ENCODE peak calls at places on chromosome 6, in eight cellular contexts. One of them, this sample, is unnamed.

GRCh38 chr6:17278289-17279061 is 2.7 kb upstream of the RBM24 start:
- DNase-seq in stimulated activated CD8-positive, alpha-beta memory T cell treated with anti-CD3 and anti-CD28 coated beads, Interleukin-4, amount 100 ng/mL, for 48 hours: no peak
- DNase-seq in stimulated activated CD4-positive, alpha-beta T cell treated with anti-CD3 and anti-CD28 coated beads, Interleukin-1b, Interleukin-23, amount 100 ng/mL, for 24 hours: no peak
- DNase-seq in HCT116: no peak
- DNase-seq in posterior cingulate gyrus: no peak
- DNase-seq in SK-N-DZ: no peak
- DNase-seq in heart left ventricle: no peak
- DNase-seq in GF-D8: no peak
- DNase-seq in this sample: no peak

GRCh38 chr6:72554761-72555221 is 67.1 kb upstream of the KCNQ5 start:
- DNase-seq in HCT116: no peak
- DNase-seq in SK-N-DZ: no peak
- DNase-seq in posterior cingulate gyrus: no peak
- DNase-seq in stimulated activated CD4-positive, alpha-beta T cell treated with anti-CD3 and anti-CD28 coated beads, Interleukin-1b, Interleukin-23, amount 100 ng/mL, for 24 hours: no peak
- DNase-seq in heart left ventricle: no peak
- DNase-seq in GF-D8: no peak
- DNase-seq in stimulated activated CD8-positive, alpha-beta memory T cell treated with anti-CD3 and anti-CD28 coated beads, Interleukin-4, amount 100 ng/mL, for 48 hours: no peak
- DNase-seq in this sample: no peak

GRCh38 chr6:42392871-42393270 is 58.9 kb downstream of the TRERF1 start:
- DNase-seq in heart left ventricle: no peak
- DNase-seq in SK-N-DZ: no peak
- DNase-seq in posterior cingulate gyrus: no peak
- DNase-seq in GF-D8: no peak
- DNase-seq in stimulated activated CD4-positive, alpha-beta T cell treated with anti-CD3 and anti-CD28 coated beads, Interleukin-1b, Interleukin-23, amount 100 ng/mL, for 24 hours: no peak
- DNase-seq in stimulated activated CD8-positive, alpha-beta memory T cell treated with anti-CD3 and anti-CD28 coated beads, Interleukin-4, amount 100 ng/mL, for 48 hours: peak; percentile 21
- DNase-seq in HCT116: no peak
- DNase-seq in this sample: no peak

GRCh38 chr6:33693186-33694158 is 18.0 kb downstream of the UQCC2 start:
- DNase-seq in posterior cingulate gyrus: peak; percentile 25
- DNase-seq in stimulated activated CD8-positive, alpha-beta memory T cell treated with anti-CD3 and anti-CD28 coated beads, Interleukin-4, amount 100 ng/mL, for 48 hours: no peak
- DNase-seq in SK-N-DZ: no peak
- DNase-seq in GF-D8: no peak
- DNase-seq in HCT116: no peak
- DNase-seq in heart left ventricle: peak; percentile 45
- DNase-seq in stimulated activated CD4-positive, alpha-beta T cell treated with anti-CD3 and anti-CD28 coated beads, Interleukin-1b, Interleukin-23, amount 100 ng/mL, for 24 hours: no peak
- DNase-seq in this sample: no peak

GRCh38 chr6:74578339-74578738 is 627.5 kb downstream of the COL12A1 start:
- DNase-seq in HCT116: no peak
- DNase-seq in SK-N-DZ: no peak
- DNase-seq in stimulated activated CD4-positive, alpha-beta T cell treated with anti-CD3 and anti-CD28 coated beads, Interleukin-1b, Interleukin-23, amount 100 ng/mL, for 24 hours: no peak
- DNase-seq in GF-D8: no peak
- DNase-seq in heart left ventricle: no peak
- DNase-seq in stimulated activated CD8-positive, alpha-beta memory T cell treated with anti-CD3 and anti-CD28 coated beads, Interleukin-4, amount 100 ng/mL, for 48 hours: no peak
- DNase-seq in posterior cingulate gyrus: no peak
- DNase-seq in this sample: no peak

GRCh38 chr6:47131773-47132172 is 89.6 kb upstream of the ADGRF1 start:
- DNase-seq in SK-N-DZ: no peak
- DNase-seq in stimulated activated CD8-positive, alpha-beta memory T cell treated with anti-CD3 and anti-CD28 coated beads, Interleukin-4, amount 100 ng/mL, for 48 hours: no peak
- DNase-seq in posterior cingulate gyrus: no peak
- DNase-seq in HCT116: no peak
- DNase-seq in heart left ventricle: no peak
- DNase-seq in GF-D8: no peak
- DNase-seq in stimulated activated CD4-positive, alpha-beta T cell treated with anti-CD3 and anti-CD28 coated beads, Interleukin-1b, Interleukin-23, amount 100 ng/mL, for 24 hours: no peak
- DNase-seq in this sample: no peak

GRCh38 chr6:43868467-43868866 is 98.5 kb downstream of the VEGFA start:
- DNase-seq in HCT116: no peak
- DNase-seq in posterior cingulate gyrus: no peak
- DNase-seq in heart left ventricle: no peak
- DNase-seq in SK-N-DZ: no peak
- DNase-seq in stimulated activated CD8-positive, alpha-beta memory T cell treated with anti-CD3 and anti-CD28 coated beads, Interleukin-4, amount 100 ng/mL, for 48 hours: no peak
- DNase-seq in stimulated activated CD4-positive, alpha-beta T cell treated with anti-CD3 and anti-CD28 coated beads, Interleukin-1b, Interleukin-23, amount 100 ng/mL, for 24 hours: no peak
- DNase-seq in GF-D8: no peak
- DNase-seq in this sample: no peak

GRCh38 chr6:169045486-169045885 is 208.2 kb downstream of the THBS2 start:
- DNase-seq in heart left ventricle: no peak
- DNase-seq in stimulated activated CD4-positive, alpha-beta T cell treated with anti-CD3 and anti-CD28 coated beads, Interleukin-1b, Interleukin-23, amount 100 ng/mL, for 24 hours: no peak
- DNase-seq in SK-N-DZ: no peak
- DNase-seq in GF-D8: no peak
- DNase-seq in stimulated activated CD8-positive, alpha-beta memory T cell treated with anti-CD3 and anti-CD28 coated beads, Interleukin-4, amount 100 ng/mL, for 48 hours: no peak
- DNase-seq in HCT116: no peak
- DNase-seq in posterior cingulate gyrus: peak; percentile 24
- DNase-seq in this sample: no peak

GRCh38 chr6:99761701-99762100 is 155.1 kb downstream of the PRDM13 start:
- DNase-seq in stimulated activated CD4-positive, alpha-beta T cell treated with anti-CD3 and anti-CD28 coated beads, Interleukin-1b, Interleukin-23, amount 100 ng/mL, for 24 hours: no peak
- DNase-seq in HCT116: no peak
- DNase-seq in GF-D8: no peak
- DNase-seq in posterior cingulate gyrus: no peak
- DNase-seq in stimulated activated CD8-positive, alpha-beta memory T cell treated with anti-CD3 and anti-CD28 coated beads, Interleukin-4, amount 100 ng/mL, for 48 hours: no peak
- DNase-seq in SK-N-DZ: no peak
- DNase-seq in heart left ventricle: no peak
- DNase-seq in this sample: no peak

GRCh38 chr6:107079429-107079828 is 35.9 kb downstream of the BEND3 start:
- DNase-seq in SK-N-DZ: no peak
- DNase-seq in heart left ventricle: no peak
- DNase-seq in GF-D8: no peak
- DNase-seq in stimulated activated CD4-positive, alpha-beta T cell treated with anti-CD3 and anti-CD28 coated beads, Interleukin-1b, Interleukin-23, amount 100 ng/mL, for 24 hours: no peak
- DNase-seq in posterior cingulate gyrus: no peak
- DNase-seq in stimulated activated CD8-positive, alpha-beta memory T cell treated with anti-CD3 and anti-CD28 coated beads, Interleukin-4, amount 100 ng/mL, for 48 hours: no peak
- DNase-seq in HCT116: peak; percentile 18
- DNase-seq in this sample: no peak

GRCh38 chr6:6390849-6391602 is 70.6 kb upstream of the F13A1 start:
- DNase-seq in heart left ventricle: no peak
- DNase-seq in stimulated activated CD4-positive, alpha-beta T cell treated with anti-CD3 and anti-CD28 coated beads, Interleukin-1b, Interleukin-23, amount 100 ng/mL, for 24 hours: no peak
- DNase-seq in SK-N-DZ: no peak
- DNase-seq in stimulated activated CD8-positive, alpha-beta memory T cell treated with anti-CD3 and anti-CD28 coated beads, Interleukin-4, amount 100 ng/mL, for 48 hours: no peak
- DNase-seq in HCT116: no peak
- DNase-seq in GF-D8: no peak
- DNase-seq in posterior cingulate gyrus: peak; percentile 52
- DNase-seq in this sample: no peak

GRCh38 chr6:53710788-53711187 is 45.2 kb upstream of the KLHL31 start:
- DNase-seq in posterior cingulate gyrus: no peak
- DNase-seq in stimulated activated CD4-positive, alpha-beta T cell treated with anti-CD3 and anti-CD28 coated beads, Interleukin-1b, Interleukin-23, amount 100 ng/mL, for 24 hours: no peak
- DNase-seq in SK-N-DZ: no peak
- DNase-seq in GF-D8: no peak
- DNase-seq in heart left ventricle: no peak
- DNase-seq in stimulated activated CD8-positive, alpha-beta memory T cell treated with anti-CD3 and anti-CD28 coated beads, Interleukin-4, amount 100 ng/mL, for 48 hours: no peak
- DNase-seq in HCT116: no peak
- DNase-seq in this sample: no peak

GRCh38 chr6:160071805-160072687 is 49.6 kb upstream of the SLC22A1 start:
- DNase-seq in stimulated activated CD8-positive, alpha-beta memory T cell treated with anti-CD3 and anti-CD28 coated beads, Interleukin-4, amount 100 ng/mL, for 48 hours: no peak
- DNase-seq in stimulated activated CD4-positive, alpha-beta T cell treated with anti-CD3 and anti-CD28 coated beads, Interleukin-1b, Interleukin-23, amount 100 ng/mL, for 24 hours: no peak
- DNase-seq in HCT116: no peak
- DNase-seq in heart left ventricle: no peak
- DNase-seq in SK-N-DZ: no peak
- DNase-seq in posterior cingulate gyrus: no peak
- DNase-seq in GF-D8: no peak
- DNase-seq in this sample: no peak

GRCh38 chr6:44627091-44627878 is 239.8 kb downstream of the CDC5L start:
- DNase-seq in stimulated activated CD8-positive, alpha-beta memory T cell treated with anti-CD3 and anti-CD28 coated beads, Interleukin-4, amount 100 ng/mL, for 48 hours: no peak
- DNase-seq in HCT116: no peak
- DNase-seq in heart left ventricle: no peak
- DNase-seq in SK-N-DZ: no peak
- DNase-seq in posterior cingulate gyrus: no peak
- DNase-seq in GF-D8: no peak
- DNase-seq in stimulated activated CD4-positive, alpha-beta T cell treated with anti-CD3 and anti-CD28 coated beads, Interleukin-1b, Interleukin-23, amount 100 ng/mL, for 24 hours: no peak
- DNase-seq in this sample: no peak

GRCh38 chr6:110419028-110419739 is 3.8 kb upstream of the DDO start:
- DNase-seq in heart left ventricle: no peak
- DNase-seq in stimulated activated CD4-positive, alpha-beta T cell treated with anti-CD3 and anti-CD28 coated beads, Interleukin-1b, Interleukin-23, amount 100 ng/mL, for 24 hours: no peak
- DNase-seq in HCT116: no peak
- DNase-seq in SK-N-DZ: no peak
- DNase-seq in GF-D8: peak; percentile 20
- DNase-seq in stimulated activated CD8-positive, alpha-beta memory T cell treated with anti-CD3 and anti-CD28 coated beads, Interleukin-4, amount 100 ng/mL, for 48 hours: no peak
- DNase-seq in posterior cingulate gyrus: no peak
- DNase-seq in this sample: no peak

GRCh38 chr6:21137708-21138358 is 455.7 kb upstream of the SOX4 start:
- DNase-seq in posterior cingulate gyrus: no peak
- DNase-seq in GF-D8: no peak
- DNase-seq in HCT116: no peak
- DNase-seq in heart left ventricle: no peak
- DNase-seq in SK-N-DZ: no peak
- DNase-seq in stimulated activated CD8-positive, alpha-beta memory T cell treated with anti-CD3 and anti-CD28 coated beads, Interleukin-4, amount 100 ng/mL, for 48 hours: no peak
- DNase-seq in stimulated activated CD4-positive, alpha-beta T cell treated with anti-CD3 and anti-CD28 coated beads, Interleukin-1b, Interleukin-23, amount 100 ng/mL, for 24 hours: no peak
- DNase-seq in this sample: no peak

GRCh38 chr6:162626869-162627268 is 100.7 kb downstream of the PRKN start:
- DNase-seq in GF-D8: no peak
- DNase-seq in heart left ventricle: no peak
- DNase-seq in SK-N-DZ: no peak
- DNase-seq in posterior cingulate gyrus: no peak
- DNase-seq in stimulated activated CD4-positive, alpha-beta T cell treated with anti-CD3 and anti-CD28 coated beads, Interleukin-1b, Interleukin-23, amount 100 ng/mL, for 24 hours: no peak
- DNase-seq in stimulated activated CD8-positive, alpha-beta memory T cell treated with anti-CD3 and anti-CD28 coated beads, Interleukin-4, amount 100 ng/mL, for 48 hours: no peak
- DNase-seq in HCT116: no peak
- DNase-seq in this sample: no peak

GRCh38 chr6:137241481-137242011 is 22.4 kb upstream of the IFNGR1 start:
- DNase-seq in GF-D8: no peak
- DNase-seq in HCT116: no peak
- DNase-seq in SK-N-DZ: no peak
- DNase-seq in posterior cingulate gyrus: no peak
- DNase-seq in stimulated activated CD8-positive, alpha-beta memory T cell treated with anti-CD3 and anti-CD28 coated beads, Interleukin-4, amount 100 ng/mL, for 48 hours: no peak
- DNase-seq in heart left ventricle: no peak
- DNase-seq in stimulated activated CD4-positive, alpha-beta T cell treated with anti-CD3 and anti-CD28 coated beads, Interleukin-1b, Interleukin-23, amount 100 ng/mL, for 24 hours: no peak
- DNase-seq in this sample: no peak

GRCh38 chr6:1820165-1820564 is 210.4 kb downstream of the FOXC1 start:
- DNase-seq in SK-N-DZ: no peak
- DNase-seq in stimulated activated CD4-positive, alpha-beta T cell treated with anti-CD3 and anti-CD28 coated beads, Interleukin-1b, Interleukin-23, amount 100 ng/mL, for 24 hours: no peak
- DNase-seq in heart left ventricle: no peak
- DNase-seq in posterior cingulate gyrus: no peak
- DNase-seq in GF-D8: no peak
- DNase-seq in stimulated activated CD8-positive, alpha-beta memory T cell treated with anti-CD3 and anti-CD28 coated beads, Interleukin-4, amount 100 ng/mL, for 48 hours: no peak
- DNase-seq in HCT116: no peak
- DNase-seq in this sample: no peak

GRCh38 chr6:7467007-7467897 is 74.2 kb upstream of the DSP start:
- DNase-seq in stimulated activated CD4-positive, alpha-beta T cell treated with anti-CD3 and anti-CD28 coated beads, Interleukin-1b, Interleukin-23, amount 100 ng/mL, for 24 hours: no peak
- DNase-seq in GF-D8: no peak
- DNase-seq in SK-N-DZ: no peak
- DNase-seq in heart left ventricle: no peak
- DNase-seq in stimulated activated CD8-positive, alpha-beta memory T cell treated with anti-CD3 and anti-CD28 coated beads, Interleukin-4, amount 100 ng/mL, for 48 hours: no peak
- DNase-seq in posterior cingulate gyrus: no peak
- DNase-seq in HCT116: no peak
- DNase-seq in this sample: no peak

GRCh38 chr6:120826253-120826652 is 508.0 kb downstream of the TBC1D32 start:
- DNase-seq in heart left ventricle: no peak
- DNase-seq in stimulated activated CD4-positive, alpha-beta T cell treated with anti-CD3 and anti-CD28 coated beads, Interleukin-1b, Interleukin-23, amount 100 ng/mL, for 24 hours: no peak
- DNase-seq in GF-D8: no peak
- DNase-seq in posterior cingulate gyrus: no peak
- DNase-seq in HCT116: peak; percentile 53
- DNase-seq in stimulated activated CD8-positive, alpha-beta memory T cell treated with anti-CD3 and anti-CD28 coated beads, Interleukin-4, amount 100 ng/mL, for 48 hours: peak; percentile 28
- DNase-seq in SK-N-DZ: peak; percentile 35
- DNase-seq in this sample: no peak

GRCh38 chr6:108565893-108566292 is 5.2 kb downstream of the FOXO3 start:
- DNase-seq in GF-D8: peak; percentile 93
- DNase-seq in heart left ventricle: peak; percentile 58
- DNase-seq in SK-N-DZ: no peak
- DNase-seq in posterior cingulate gyrus: no peak
- DNase-seq in stimulated activated CD8-positive, alpha-beta memory T cell treated with anti-CD3 and anti-CD28 coated beads, Interleukin-4, amount 100 ng/mL, for 48 hours: no peak
- DNase-seq in stimulated activated CD4-positive, alpha-beta T cell treated with anti-CD3 and anti-CD28 coated beads, Interleukin-1b, Interleukin-23, amount 100 ng/mL, for 24 hours: no peak
- DNase-seq in HCT116: no peak
- DNase-seq in this sample: peak; percentile 61

GRCh38 chr6:105993769-105994521 is 92.2 kb upstream of the PRDM1 start:
- DNase-seq in HCT116: no peak
- DNase-seq in stimulated activated CD8-positive, alpha-beta memory T cell treated with anti-CD3 and anti-CD28 coated beads, Interleukin-4, amount 100 ng/mL, for 48 hours: peak; percentile 62
- DNase-seq in posterior cingulate gyrus: no peak
- DNase-seq in stimulated activated CD4-positive, alpha-beta T cell treated with anti-CD3 and anti-CD28 coated beads, Interleukin-1b, Interleukin-23, amount 100 ng/mL, for 24 hours: no peak
- DNase-seq in SK-N-DZ: no peak
- DNase-seq in heart left ventricle: no peak
- DNase-seq in GF-D8: peak; percentile 72
- DNase-seq in this sample: peak; percentile 45

GRCh38 chr6:24522090-24522820 is 27.5 kb downstream of the ALDH5A1 start:
- DNase-seq in posterior cingulate gyrus: peak; percentile 32
- DNase-seq in stimulated activated CD8-positive, alpha-beta memory T cell treated with anti-CD3 and anti-CD28 coated beads, Interleukin-4, amount 100 ng/mL, for 48 hours: no peak
- DNase-seq in heart left ventricle: no peak
- DNase-seq in HCT116: no peak
- DNase-seq in stimulated activated CD4-positive, alpha-beta T cell treated with anti-CD3 and anti-CD28 coated beads, Interleukin-1b, Interleukin-23, amount 100 ng/mL, for 24 hours: no peak
- DNase-seq in GF-D8: no peak
- DNase-seq in SK-N-DZ: no peak
- DNase-seq in this sample: no peak

GRCh38 chr6:111743318-111743717 is 129.9 kb downstream of the FYN start:
- DNase-seq in SK-N-DZ: no peak
- DNase-seq in GF-D8: no peak
- DNase-seq in stimulated activated CD4-positive, alpha-beta T cell treated with anti-CD3 and anti-CD28 coated beads, Interleukin-1b, Interleukin-23, amount 100 ng/mL, for 24 hours: no peak
- DNase-seq in stimulated activated CD8-positive, alpha-beta memory T cell treated with anti-CD3 and anti-CD28 coated beads, Interleukin-4, amount 100 ng/mL, for 48 hours: no peak
- DNase-seq in heart left ventricle: no peak
- DNase-seq in HCT116: no peak
- DNase-seq in posterior cingulate gyrus: no peak
- DNase-seq in this sample: no peak

GRCh38 chr6:79377830-79378460 is 143.5 kb upstream of the HMGN3 start:
- DNase-seq in HCT116: no peak
- DNase-seq in stimulated activated CD4-positive, alpha-beta T cell treated with anti-CD3 and anti-CD28 coated beads, Interleukin-1b, Interleukin-23, amount 100 ng/mL, for 24 hours: no peak
- DNase-seq in posterior cingulate gyrus: no peak
- DNase-seq in heart left ventricle: no peak
- DNase-seq in stimulated activated CD8-positive, alpha-beta memory T cell treated with anti-CD3 and anti-CD28 coated beads, Interleukin-4, amount 100 ng/mL, for 48 hours: no peak
- DNase-seq in GF-D8: no peak
- DNase-seq in SK-N-DZ: no peak
- DNase-seq in this sample: no peak

GRCh38 chr6:27575594-27576361 is 102.9 kb upstream of the ZNF184 start:
- DNase-seq in stimulated activated CD4-positive, alpha-beta T cell treated with anti-CD3 and anti-CD28 coated beads, Interleukin-1b, Interleukin-23, amount 100 ng/mL, for 24 hours: no peak
- DNase-seq in GF-D8: no peak
- DNase-seq in SK-N-DZ: no peak
- DNase-seq in HCT116: peak; percentile 41
- DNase-seq in stimulated activated CD8-positive, alpha-beta memory T cell treated with anti-CD3 and anti-CD28 coated beads, Interleukin-4, amount 100 ng/mL, for 48 hours: no peak
- DNase-seq in posterior cingulate gyrus: no peak
- DNase-seq in heart left ventricle: no peak
- DNase-seq in this sample: no peak

GRCh38 chr6:158626360-158627167 is 18.0 kb downstream of the DYNLT1 start:
- DNase-seq in posterior cingulate gyrus: no peak
- DNase-seq in SK-N-DZ: no peak
- DNase-seq in heart left ventricle: no peak
- DNase-seq in stimulated activated CD8-positive, alpha-beta memory T cell treated with anti-CD3 and anti-CD28 coated beads, Interleukin-4, amount 100 ng/mL, for 48 hours: peak; percentile 17
- DNase-seq in GF-D8: no peak
- DNase-seq in stimulated activated CD4-positive, alpha-beta T cell treated with anti-CD3 and anti-CD28 coated beads, Interleukin-1b, Interleukin-23, amount 100 ng/mL, for 24 hours: no peak
- DNase-seq in HCT116: no peak
- DNase-seq in this sample: no peak

GRCh38 chr6:53066059-53066406 is 829 bp downstream of the FBXO9 start:
- DNase-seq in stimulated activated CD8-positive, alpha-beta memory T cell treated with anti-CD3 and anti-CD28 coated beads, Interleukin-4, amount 100 ng/mL, for 48 hours: peak; percentile 61
- DNase-seq in stimulated activated CD4-positive, alpha-beta T cell treated with anti-CD3 and anti-CD28 coated beads, Interleukin-1b, Interleukin-23, amount 100 ng/mL, for 24 hours: peak; percentile 28
- DNase-seq in heart left ventricle: peak; percentile 36
- DNase-seq in SK-N-DZ: peak; percentile 49
- DNase-seq in GF-D8: peak; percentile 11
- DNase-seq in HCT116: no peak
- DNase-seq in posterior cingulate gyrus: peak; percentile 13
- DNase-seq in this sample: peak; percentile 41

GRCh38 chr6:10599046-10599445 is 77.9 kb downstream of the GCNT2 start:
- DNase-seq in stimulated activated CD4-positive, alpha-beta T cell treated with anti-CD3 and anti-CD28 coated beads, Interleukin-1b, Interleukin-23, amount 100 ng/mL, for 24 hours: no peak
- DNase-seq in HCT116: no peak
- DNase-seq in GF-D8: no peak
- DNase-seq in SK-N-DZ: no peak
- DNase-seq in posterior cingulate gyrus: no peak
- DNase-seq in stimulated activated CD8-positive, alpha-beta memory T cell treated with anti-CD3 and anti-CD28 coated beads, Interleukin-4, amount 100 ng/mL, for 48 hours: no peak
- DNase-seq in heart left ventricle: no peak
- DNase-seq in this sample: no peak

GRCh38 chr6:52155791-52156576 is 30.2 kb upstream of the IL17A start:
- DNase-seq in SK-N-DZ: no peak
- DNase-seq in stimulated activated CD4-positive, alpha-beta T cell treated with anti-CD3 and anti-CD28 coated beads, Interleukin-1b, Interleukin-23, amount 100 ng/mL, for 24 hours: no peak
- DNase-seq in stimulated activated CD8-positive, alpha-beta memory T cell treated with anti-CD3 and anti-CD28 coated beads, Interleukin-4, amount 100 ng/mL, for 48 hours: no peak
- DNase-seq in posterior cingulate gyrus: no peak
- DNase-seq in HCT116: no peak
- DNase-seq in GF-D8: no peak
- DNase-seq in heart left ventricle: no peak
- DNase-seq in this sample: no peak

GRCh38 chr6:11732036-11732545 is 46.5 kb downstream of the ADTRP start:
- DNase-seq in stimulated activated CD4-positive, alpha-beta T cell treated with anti-CD3 and anti-CD28 coated beads, Interleukin-1b, Interleukin-23, amount 100 ng/mL, for 24 hours: peak; percentile 70
- DNase-seq in stimulated activated CD8-positive, alpha-beta memory T cell treated with anti-CD3 and anti-CD28 coated beads, Interleukin-4, amount 100 ng/mL, for 48 hours: peak; percentile 73
- DNase-seq in HCT116: no peak
- DNase-seq in heart left ventricle: peak; percentile 58
- DNase-seq in GF-D8: peak; percentile 83
- DNase-seq in SK-N-DZ: no peak
- DNase-seq in posterior cingulate gyrus: no peak
- DNase-seq in this sample: peak; percentile 35

GRCh38 chr6:12296255-12296573 is 6.1 kb downstream of the EDN1 start:
- DNase-seq in stimulated activated CD4-positive, alpha-beta T cell treated with anti-CD3 and anti-CD28 coated beads, Interleukin-1b, Interleukin-23, amount 100 ng/mL, for 24 hours: no peak
- DNase-seq in posterior cingulate gyrus: no peak
- DNase-seq in heart left ventricle: no peak
- DNase-seq in SK-N-DZ: no peak
- DNase-seq in HCT116: no peak
- DNase-seq in GF-D8: no peak
- DNase-seq in stimulated activated CD8-positive, alpha-beta memory T cell treated with anti-CD3 and anti-CD28 coated beads, Interleukin-4, amount 100 ng/mL, for 48 hours: no peak
- DNase-seq in this sample: no peak

This sample was measured in uterus.